ENCODE peak calls at places on chromosomes 11 and 22, in four cellular contexts. K, N, T and J are unnamed samples.

GRCh38 chr11:10599388-10600175 is 31.1 kb upstream of the LYVE1 start:
- DNase-seq in K (peak), T (no peak), N (no peak), J (no peak)

GRCh38 chr22:49969751-49970527 is 9.4 kb downstream of the PIM3 start:
- DNase-seq in K (peak), N (peak), T (peak), J (peak)

GRCh38 chr22:46055176-46055850 is 78.4 kb upstream of the WNT7B start:
- DNase-seq in T (no peak), N (peak), K (peak), J (no peak)

GRCh38 chr22:38440747-38441350 is 14.2 kb downstream of the KCNJ4 start:
- DNase-seq in N (no peak), T (no peak), K (no peak), J (no peak)

GRCh38 chr11:63804259-63804658 is 9.0 kb upstream of the SPINDOC start:
- DNase-seq in K (no peak), T (no peak), N (no peak), J (no peak)

GRCh38 chr11:95338430-95338991 is 107.5 kb upstream of the SESN3 start:
- DNase-seq in T (peak), N (peak), K (peak), J (no peak)

GRCh38 chr22:19275513-19275912 is 16.0 kb downstream of the CLTCL1 start:
- DNase-seq in N (no peak), T (no peak), K (no peak), J (no peak)

GRCh38 chr11:75734491-75735180 is 17.0 kb downstream of the MOGAT2 start:
- DNase-seq in K (no peak), N (no peak), T (no peak), J (no peak)

GRCh38 chr11:46116007-46116711 is 5.1 kb downstream of the PHF21A start:
- DNase-seq in K (no peak), T (no peak), N (no peak), J (no peak)

GRCh38 chr22:41447435-41448188 is 1.0 kb upstream of the TOB2 start:
- DNase-seq in K (peak), T (peak), N (peak), J (peak)

GRCh38 chr11:76880956-76881355 is 20.2 kb downstream of the ACER3 start:
- DNase-seq in T (no peak), N (no peak), K (no peak), J (no peak)

GRCh38 chr11:76885390-76886097 is 24.8 kb downstream of the ACER3 start:
- DNase-seq in T (peak), N (no peak), K (no peak), J (no peak)

GRCh38 chr11:76878014-76878413 is 17.3 kb downstream of the ACER3 start:
- DNase-seq in T (no peak), N (no peak), K (no peak), J (no peak)

GRCh38 chr11:76880314-76880713 is 19.6 kb downstream of the ACER3 start:
- DNase-seq in N (no peak), K (no peak), T (no peak), J (no peak)
- TF ChIP-seq CTCF in N (no peak), K (peak), T (no peak), J (no peak)

GRCh38 chr11:123041185-123041584 is 20.8 kb downstream of the HSPA8 start:
- DNase-seq in K (no peak), N (no peak), T (no peak), J (no peak)

GRCh38 chr11:123034587-123034986 is 27.3 kb downstream of the HSPA8 start:
- DNase-seq in T (no peak), K (no peak), N (no peak), J (no peak)

GRCh38 chr11:123033895-123034294 is 28.0 kb downstream of the HSPA8 start:
- DNase-seq in K (no peak), T (no peak), N (no peak), J (no peak)

GRCh38 chr11:123030517-123030916 is 31.4 kb downstream of the HSPA8 start:
- DNase-seq in K (no peak), N (no peak), T (no peak), J (no peak)

DNA sequence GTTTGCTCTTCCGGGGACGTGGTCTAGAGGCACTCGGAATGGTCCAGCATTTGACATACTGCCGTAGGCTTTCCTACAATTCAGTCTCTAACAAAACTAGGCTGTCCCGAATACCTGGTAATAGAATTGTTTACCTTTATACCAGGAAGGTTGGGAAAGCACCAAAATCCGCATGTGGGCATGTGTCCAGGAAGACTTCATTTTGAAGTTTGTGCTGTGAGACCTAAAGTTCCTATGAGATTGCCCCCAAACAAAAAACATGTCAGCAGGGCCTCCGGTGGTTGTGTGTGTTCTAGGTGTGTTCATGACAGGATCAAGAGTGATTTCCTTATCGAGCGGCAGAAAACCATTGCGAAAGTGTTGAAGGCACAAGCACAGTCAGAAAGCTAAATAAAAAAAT is 26.1 kb downstream of the HSPA8 start:
- DNase-seq in K (no peak), N (no peak), T (no peak), J (no peak)
- TF ChIP-seq CTCF in K (no peak), N (no peak), T (no peak), J (no peak)

GRCh38 chr22:48663297-48663696 is 1164.4 kb downstream of the BRD1 start:
- DNase-seq in N (no peak), T (no peak), K (peak), J (no peak)
- TF ChIP-seq CTCF in N (no peak), T (peak), K (peak), J (peak)

GRCh38 chr11:114133548-114134329 is 74.2 kb downstream of the ZBTB16 start:
- DNase-seq in K (no peak), T (no peak), N (no peak), J (no peak)
- TF ChIP-seq CTCF in K (no peak), T (no peak), N (no peak), J (no peak)

GRCh38 chr11:66886317-66886588 is 29.4 kb downstream of the LRFN4 start:
- DNase-seq in K (no peak), T (no peak), N (no peak), J (no peak)
- TF ChIP-seq CTCF in K (no peak), T (no peak), N (no peak), J (no peak)